ENCODE peak calls at places on chromosomes 13 and 19, in eight cellular contexts. One of them, this sample, is unnamed.

GRCh38 chr13:86397640-86398039 is 598.4 kb upstream of the SLITRK6 start:
- DNase-seq in cardiac muscle cell: no peak
- DNase-seq in epithelial cell of proximal tubule: no peak
- DNase-seq in fibroblast of pulmonary artery: no peak
- DNase-seq in MM.1S: no peak
- DNase-seq in cardiac fibroblast: no peak
- DNase-seq in uterus: no peak
- DNase-seq in AG10803: no peak
- DNase-seq in this sample: no peak

GRCh38 chr19:43526884-43527859 is at the start of gene ETHE1:
- DNase-seq in cardiac muscle cell: peak; percentile 70
- DNase-seq in epithelial cell of proximal tubule: no peak
- DNase-seq in fibroblast of pulmonary artery: peak; percentile 50
- DNase-seq in MM.1S: peak; percentile 81
- DNase-seq in cardiac fibroblast: peak; percentile 64
- DNase-seq in uterus: peak; percentile 76
- DNase-seq in AG10803: peak; percentile 51
- DNase-seq in this sample: peak; percentile 31

GRCh38 chr13:113448545-113448884 is 4.8 kb downstream of the ADPRHL1 start:
- DNase-seq in cardiac muscle cell: no peak
- DNase-seq in epithelial cell of proximal tubule: no peak
- DNase-seq in fibroblast of pulmonary artery: no peak
- DNase-seq in MM.1S: no peak
- DNase-seq in cardiac fibroblast: no peak
- DNase-seq in uterus: no peak
- DNase-seq in AG10803: no peak
- DNase-seq in this sample: no peak

GRCh38 chr19:1841209-1841924 is 6.9 kb downstream of the REXO1 start:
- DNase-seq in cardiac muscle cell: no peak
- DNase-seq in epithelial cell of proximal tubule: no peak
- DNase-seq in fibroblast of pulmonary artery: no peak
- DNase-seq in MM.1S: no peak
- DNase-seq in cardiac fibroblast: no peak
- DNase-seq in uterus: no peak
- DNase-seq in AG10803: no peak
- DNase-seq in this sample: no peak

GRCh38 chr19:34274284-34274826 is 20.0 kb downstream of the GARRE1 start:
- DNase-seq in cardiac muscle cell: peak; percentile 51
- DNase-seq in epithelial cell of proximal tubule: no peak
- DNase-seq in fibroblast of pulmonary artery: peak; percentile 42
- DNase-seq in MM.1S: no peak
- DNase-seq in cardiac fibroblast: no peak
- DNase-seq in uterus: no peak
- DNase-seq in AG10803: no peak
- DNase-seq in this sample: peak; percentile 12

GRCh38 chr19:9295411-9295849 is 14.2 kb downstream of the ZNF699 start:
- DNase-seq in cardiac muscle cell: no peak
- DNase-seq in epithelial cell of proximal tubule: no peak
- DNase-seq in fibroblast of pulmonary artery: no peak
- DNase-seq in MM.1S: no peak
- DNase-seq in cardiac fibroblast: no peak
- DNase-seq in uterus: no peak
- DNase-seq in AG10803: peak; percentile 5
- DNase-seq in this sample: peak; percentile 4

GRCh38 chr19:23561341-23561740 is 125.7 kb downstream of the ZNF675 start:
- DNase-seq in cardiac muscle cell: no peak
- DNase-seq in epithelial cell of proximal tubule: no peak
- DNase-seq in fibroblast of pulmonary artery: no peak
- DNase-seq in MM.1S: no peak
- DNase-seq in cardiac fibroblast: no peak
- DNase-seq in uterus: no peak
- DNase-seq in AG10803: peak; percentile 17
- DNase-seq in this sample: no peak

GRCh38 chr13:43470610-43471009 is 316.2 kb downstream of the ENOX1 start:
- DNase-seq in cardiac muscle cell: no peak
- DNase-seq in epithelial cell of proximal tubule: no peak
- DNase-seq in fibroblast of pulmonary artery: no peak
- DNase-seq in MM.1S: no peak
- DNase-seq in cardiac fibroblast: no peak
- DNase-seq in uterus: no peak
- DNase-seq in AG10803: no peak
- DNase-seq in this sample: peak; percentile 38

GRCh38 chr19:1267441-1268391 is 1.4 kb upstream of the CIRBP start:
- DNase-seq in cardiac muscle cell: no peak
- DNase-seq in epithelial cell of proximal tubule: no peak
- DNase-seq in fibroblast of pulmonary artery: no peak
- DNase-seq in MM.1S: no peak
- DNase-seq in cardiac fibroblast: no peak
- DNase-seq in uterus: peak; percentile 65
- DNase-seq in AG10803: no peak
- DNase-seq in this sample: peak; percentile 53

GRCh38 chr13:51759240-51759639 is 44.7 kb downstream of the DHRS12 start:
- DNase-seq in cardiac muscle cell: no peak
- DNase-seq in epithelial cell of proximal tubule: no peak
- DNase-seq in fibroblast of pulmonary artery: peak; percentile 16
- DNase-seq in MM.1S: no peak
- DNase-seq in cardiac fibroblast: no peak
- DNase-seq in uterus: no peak
- DNase-seq in AG10803: no peak
- DNase-seq in this sample: peak; percentile 63

DNA sequence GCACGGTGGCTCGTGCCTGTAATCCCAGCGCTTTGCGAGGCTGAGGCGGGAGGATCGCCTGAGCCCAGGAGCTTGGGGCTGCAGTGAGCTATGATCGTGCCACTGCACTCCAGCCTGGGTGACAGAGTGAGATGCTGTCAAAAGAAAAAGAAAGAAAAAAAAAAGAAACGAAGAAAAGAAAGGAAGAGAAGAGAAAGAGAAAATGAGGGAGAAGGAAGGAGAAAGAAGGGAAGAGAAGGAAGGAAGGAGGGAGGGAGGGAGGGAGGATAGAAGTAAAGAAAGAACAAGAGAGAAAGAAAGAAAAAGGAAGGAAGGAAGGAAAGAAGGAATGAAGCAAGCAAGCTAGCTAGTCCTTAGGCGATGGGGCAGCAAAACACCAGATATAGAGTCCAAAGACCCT is 14.1 kb downstream of the PTPRS start:
- DNase-seq in cardiac muscle cell: no peak
- DNase-seq in epithelial cell of proximal tubule: no peak
- DNase-seq in fibroblast of pulmonary artery: no peak
- DNase-seq in MM.1S: no peak
- DNase-seq in cardiac fibroblast: no peak
- DNase-seq in uterus: no peak
- DNase-seq in AG10803: no peak
- DNase-seq in this sample: no peak
- TF ChIP-seq CTCF in cardiac muscle cell: no peak
- TF ChIP-seq CTCF in epithelial cell of proximal tubule: no peak
- TF ChIP-seq CTCF in fibroblast of pulmonary artery: no peak
- TF ChIP-seq CTCF in MM.1S: no peak
- TF ChIP-seq CTCF in cardiac fibroblast: no peak
- TF ChIP-seq CTCF in uterus: no peak
- TF ChIP-seq CTCF in AG10803: no peak
- TF ChIP-seq CTCF in this sample: no peak

DNA sequence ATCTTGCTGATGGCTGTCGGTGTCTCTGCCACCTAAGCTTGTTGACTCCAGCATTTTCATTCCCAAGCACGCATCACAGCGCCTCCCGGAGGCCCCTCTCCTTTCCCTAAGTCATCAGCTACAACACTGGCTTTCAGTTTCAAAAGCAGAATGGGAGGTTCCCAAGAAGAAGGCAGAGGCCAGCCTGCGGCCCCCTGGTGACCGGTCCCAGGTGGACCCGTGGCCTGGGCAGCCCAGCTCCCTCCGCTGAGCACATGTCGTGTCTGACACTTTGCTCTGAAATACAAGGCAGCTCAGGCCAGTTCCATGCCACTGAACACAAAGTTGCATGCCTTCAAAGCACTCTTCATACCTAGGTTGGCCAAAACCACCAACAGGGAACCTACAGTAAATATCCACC is 8.5 kb downstream of the MLLT1 start:
- DNase-seq in cardiac muscle cell: no peak
- DNase-seq in epithelial cell of proximal tubule: no peak
- DNase-seq in fibroblast of pulmonary artery: peak; percentile 64
- DNase-seq in MM.1S: no peak
- DNase-seq in cardiac fibroblast: peak; percentile 67
- DNase-seq in uterus: no peak
- DNase-seq in AG10803: peak; percentile 44
- DNase-seq in this sample: peak; percentile 57
- H3K4me3 ChIP-seq in cardiac muscle cell: peak overlapping the region; percentile 2
- H3K4me3 ChIP-seq in epithelial cell of proximal tubule: peak overlapping the region; percentile 43
- H3K4me3 ChIP-seq in fibroblast of pulmonary artery: peak overlapping the region; percentile 27
- H3K4me3 ChIP-seq in MM.1S: no peak overlapping the region
- H3K4me3 ChIP-seq in cardiac fibroblast: peak overlapping the region; percentile 13
- H3K4me3 ChIP-seq in uterus: peak overlapping the region; percentile 33
- H3K4me3 ChIP-seq in AG10803: peak overlapping the region; percentile 51
- H3K4me3 ChIP-seq in this sample: no peak overlapping the region

GRCh38 chr19:55461974-55462628 is 659 bp upstream of the ISOC2 start:
- DNase-seq in cardiac muscle cell: peak; percentile 66
- DNase-seq in epithelial cell of proximal tubule: no peak
- DNase-seq in fibroblast of pulmonary artery: peak; percentile 53
- DNase-seq in MM.1S: no peak
- DNase-seq in cardiac fibroblast: peak; percentile 51
- DNase-seq in uterus: no peak
- DNase-seq in AG10803: no peak
- DNase-seq in this sample: peak; percentile 48
- TF ChIP-seq CTCF in cardiac muscle cell: no peak
- TF ChIP-seq CTCF in epithelial cell of proximal tubule: no peak
- TF ChIP-seq CTCF in fibroblast of pulmonary artery: no peak
- TF ChIP-seq CTCF in MM.1S: no peak
- TF ChIP-seq CTCF in cardiac fibroblast: no peak
- TF ChIP-seq CTCF in uterus: no peak
- TF ChIP-seq CTCF in AG10803: no peak
- TF ChIP-seq CTCF in this sample: no peak

GRCh38 chr19:30437869-30438268 is 65.7 kb downstream of the ZNF536 start:
- DNase-seq in cardiac muscle cell: no peak
- DNase-seq in epithelial cell of proximal tubule: no peak
- DNase-seq in fibroblast of pulmonary artery: no peak
- DNase-seq in MM.1S: no peak
- DNase-seq in cardiac fibroblast: no peak
- DNase-seq in uterus: no peak
- DNase-seq in AG10803: no peak
- DNase-seq in this sample: no peak

GRCh38 chr19:30430206-30430734 is 58.1 kb downstream of the ZNF536 start:
- DNase-seq in cardiac muscle cell: no peak
- DNase-seq in epithelial cell of proximal tubule: no peak
- DNase-seq in fibroblast of pulmonary artery: no peak
- DNase-seq in MM.1S: no peak
- DNase-seq in cardiac fibroblast: no peak
- DNase-seq in uterus: no peak
- DNase-seq in AG10803: no peak
- DNase-seq in this sample: no peak

GRCh38 chr19:30439271-30439750 is 67.1 kb downstream of the ZNF536 start:
- DNase-seq in cardiac muscle cell: no peak
- DNase-seq in epithelial cell of proximal tubule: no peak
- DNase-seq in fibroblast of pulmonary artery: no peak
- DNase-seq in MM.1S: no peak
- DNase-seq in cardiac fibroblast: no peak
- DNase-seq in uterus: no peak
- DNase-seq in AG10803: no peak
- DNase-seq in this sample: no peak

GRCh38 chr19:30431591-30431990 is 59.4 kb downstream of the ZNF536 start:
- DNase-seq in cardiac muscle cell: no peak
- DNase-seq in epithelial cell of proximal tubule: no peak
- DNase-seq in fibroblast of pulmonary artery: no peak
- DNase-seq in MM.1S: no peak
- DNase-seq in cardiac fibroblast: no peak
- DNase-seq in uterus: no peak
- DNase-seq in AG10803: no peak
- DNase-seq in this sample: no peak

DNA sequence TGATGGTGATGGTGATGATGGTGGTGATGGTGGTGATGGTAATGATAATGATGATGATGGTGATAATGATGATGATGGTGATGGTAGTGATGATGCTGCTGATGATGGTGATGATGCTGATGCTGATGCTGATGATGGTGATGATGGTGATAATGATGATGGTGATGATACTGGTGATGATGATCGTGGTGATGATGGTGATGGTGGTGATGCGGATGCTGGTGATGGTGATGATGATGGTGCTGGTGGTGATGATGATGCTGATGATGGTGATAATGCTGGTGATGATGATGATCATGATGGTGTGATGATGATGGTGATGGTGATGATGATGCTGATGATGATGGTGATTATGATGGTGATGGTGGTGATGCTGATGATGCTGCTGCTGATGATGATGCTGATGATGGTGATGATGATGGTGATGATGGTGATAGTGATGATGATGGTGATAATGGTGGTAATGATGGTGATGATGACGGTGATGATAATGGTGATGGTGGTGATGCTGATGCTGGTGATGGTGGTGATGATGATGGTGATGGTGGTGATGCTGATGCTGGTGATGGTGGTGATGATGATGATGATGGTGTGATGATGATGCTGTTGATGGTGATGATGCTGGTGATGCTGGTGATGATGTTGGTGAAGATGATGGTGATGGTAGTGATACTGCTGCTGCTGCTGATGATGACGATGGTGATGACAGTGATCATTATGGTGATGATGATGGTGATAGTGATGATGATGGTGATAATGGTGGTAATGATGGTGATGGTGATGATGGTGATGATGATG is 62.8 kb downstream of the ZNF536 start:
- DNase-seq in cardiac muscle cell: no peak
- DNase-seq in epithelial cell of proximal tubule: no peak
- DNase-seq in fibroblast of pulmonary artery: no peak
- DNase-seq in MM.1S: no peak
- DNase-seq in cardiac fibroblast: no peak
- DNase-seq in uterus: no peak
- DNase-seq in AG10803: no peak
- DNase-seq in this sample: no peak
- H3K4me3 ChIP-seq in cardiac muscle cell: no peak overlapping the region
- H3K4me3 ChIP-seq in epithelial cell of proximal tubule: no peak overlapping the region
- H3K4me3 ChIP-seq in fibroblast of pulmonary artery: no peak overlapping the region
- H3K4me3 ChIP-seq in MM.1S: no peak overlapping the region
- H3K4me3 ChIP-seq in cardiac fibroblast: no peak overlapping the region
- H3K4me3 ChIP-seq in uterus: no peak overlapping the region
- H3K4me3 ChIP-seq in AG10803: no peak overlapping the region
- H3K4me3 ChIP-seq in this sample: no peak overlapping the region

DNA sequence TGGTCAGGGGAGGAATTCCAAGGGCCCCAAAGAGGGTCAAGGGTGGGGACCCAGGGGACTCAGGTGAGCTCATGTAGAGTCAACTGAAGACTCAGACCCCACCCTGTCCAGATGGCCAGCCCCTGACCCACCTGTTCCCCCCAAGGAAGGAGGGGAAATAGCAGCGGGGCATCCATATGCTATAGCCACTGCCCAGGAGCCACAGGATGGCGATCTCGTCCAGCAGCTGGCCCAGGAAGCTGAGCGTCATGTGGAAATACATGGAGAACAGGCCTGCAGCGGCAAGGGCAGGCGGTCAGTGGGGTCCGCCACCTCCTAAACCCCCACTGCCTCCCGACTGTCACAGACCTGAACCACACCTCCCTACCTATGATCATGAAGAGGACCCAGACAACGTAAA is 21.4 kb downstream of the ACER1 start:
- DNase-seq in cardiac muscle cell: no peak
- DNase-seq in epithelial cell of proximal tubule: no peak
- DNase-seq in fibroblast of pulmonary artery: no peak
- DNase-seq in MM.1S: no peak
- DNase-seq in cardiac fibroblast: no peak
- DNase-seq in uterus: no peak
- DNase-seq in AG10803: no peak
- DNase-seq in this sample: no peak
- TF ChIP-seq CTCF in cardiac muscle cell: peak; percentile 4
- TF ChIP-seq CTCF in epithelial cell of proximal tubule: no peak
- TF ChIP-seq CTCF in fibroblast of pulmonary artery: no peak
- TF ChIP-seq CTCF in MM.1S: no peak
- TF ChIP-seq CTCF in cardiac fibroblast: no peak
- TF ChIP-seq CTCF in uterus: no peak
- TF ChIP-seq CTCF in AG10803: no peak
- TF ChIP-seq CTCF in this sample: no peak

This sample was measured in fibroblast of mammary gland.